ENCODE peak calls at places on chromosome 16, in six cellular contexts. U is HL-60, T is lung, D is right cardiac atrium, H is HAP-1, L is choroid plexus epithelial cell. C is an unnamed sample.

GRCh38 chr16:17034477-17035252 is 436.1 kb downstream of the XYLT1 start:
- DNase-seq in U (no peak), T (no peak), D (no peak), H (no peak), L (no peak), C (no peak)

GRCh38 chr16:48101069-48101674 is 54.6 kb downstream of the ABCC12 start:
- DNase-seq in U (no peak), T (no peak), D (no peak), H (no peak), L (no peak), C (no peak)

GRCh38 chr16:79158337-79158736 is 442.2 kb downstream of the MAF start:
- DNase-seq in U (no peak), T (no peak), D (no peak), H (no peak), L (no peak), C (no peak)

GRCh38 chr16:82157836-82158235 is 12.2 kb downstream of the MPHOSPH6 start:
- DNase-seq in U (no peak), T (no peak), D (no peak), H (no peak), L (peak; percentile 8), C (no peak)

GRCh38 chr16:986925-987581 is 5.5 kb downstream of the SOX8 start:
- DNase-seq in U (no peak), T (no peak), D (no peak), H (no peak), L (no peak), C (no peak)

GRCh38 chr16:87707097-87707496 is 58.7 kb downstream of the KLHDC4 start:
- DNase-seq in U (no peak), T (no peak), D (peak; percentile 46), H (no peak), L (no peak), C (no peak)

GRCh38 chr16:62068747-62069146 is 32.5 kb upstream of the CDH8 start:
- DNase-seq in U (no peak), T (no peak), D (no peak), H (peak; percentile 21), L (no peak), C (peak; percentile 16)

GRCh38 chr16:30183961-30184429 is 593 bp downstream of the CORO1A start:
- DNase-seq in U (peak; percentile 92), T (peak; percentile 57), D (peak; percentile 64), H (no peak), L (no peak), C (no peak)

GRCh38 chr16:27549857-27550581 is at the start of the genes GTF3C1 and KATNIP:
- DNase-seq in U (peak; percentile 99), T (peak; percentile 100), D (peak; percentile 100), H (peak; percentile 91), L (peak; percentile 99), C (peak; percentile 96)

GRCh38 chr16:81432899-81433560 is 11.6 kb upstream of the CMIP start:
- DNase-seq in U (peak; percentile 52), T (no peak), D (no peak), H (no peak), L (no peak), C (no peak)

GRCh38 chr16:23324727-23325126 is 22.6 kb downstream of the SCNN1B start:
- DNase-seq in U (no peak), T (peak; percentile 93), D (peak; percentile 60), H (no peak), L (no peak), C (peak; percentile 95)

GRCh38 chr16:85395207-85395912 is 217.8 kb upstream of the GSE1 start:
- DNase-seq in U (no peak), T (peak; percentile 77), D (peak; percentile 92), H (peak; percentile 57), L (peak; percentile 93), C (peak; percentile 90)

GRCh38 chr16:27313422-27314160 is at the start of gene IL4R:
- DNase-seq in U (peak; percentile 42), T (peak; percentile 89), D (peak; percentile 94), H (no peak), L (peak; percentile 88), C (peak; percentile 48)

GRCh38 chr16:78045865-78046581 is 23.7 kb downstream of the CLEC3A start:
- DNase-seq in U (peak; percentile 18), T (peak; percentile 70), D (peak; percentile 90), H (peak; percentile 19), L (peak; percentile 67), C (peak; percentile 31)

GRCh38 chr16:22352119-22352518 is 22.3 kb downstream of the CDR2 start:
- DNase-seq in U (no peak), T (no peak), D (no peak), H (no peak), L (no peak), C (no peak)

GRCh38 chr16:86476956-86477530 is 33.3 kb upstream of the FOXF1 start:
- DNase-seq in U (no peak), T (no peak), D (no peak), H (no peak), L (no peak), C (no peak)

GRCh38 chr16:17173134-17173729 is 297.5 kb downstream of the XYLT1 start:
- DNase-seq in U (peak; percentile 97), T (peak; percentile 60), D (no peak), H (no peak), L (peak; percentile 1), C (no peak)

GRCh38 chr16:3963203-3963602 is 82.7 kb upstream of the CREBBP start:
- DNase-seq in U (no peak), T (no peak), D (peak; percentile 76), H (no peak), L (no peak), C (no peak)

GRCh38 chr16:53949716-53950410 is 245.9 kb downstream of the FTO start:
- DNase-seq in U (no peak), T (no peak), D (no peak), H (no peak), L (peak; percentile 14), C (no peak)

GRCh38 chr16:24978370-24978914 is 36.7 kb downstream of the ARHGAP17 start:
- DNase-seq in U (no peak), T (no peak), D (no peak), H (no peak), L (peak; percentile 31), C (no peak)

GRCh38 chr16:67917852-67918236 is 13.8 kb downstream of the CTRL start:
- DNase-seq in U (no peak), T (no peak), D (no peak), H (no peak), L (peak; percentile 76), C (peak; percentile 87)

GRCh38 chr16:64392456-64392855 is 729.4 kb downstream of the CDH11 start:
- DNase-seq in U (no peak), T (no peak), D (no peak), H (no peak), L (no peak), C (no peak)

GRCh38 chr16:26742040-26742439 is 324.7 kb upstream of the C16orf82 start:
- DNase-seq in U (no peak), T (no peak), D (no peak), H (no peak), L (no peak), C (no peak)

GRCh38 chr16:24540575-24541240 is 1.3 kb downstream of the RBBP6 start:
- DNase-seq in U (peak; percentile 29), T (no peak), D (no peak), H (peak; percentile 34), L (peak; percentile 36), C (peak; percentile 21)

GRCh38 chr16:3945751-3946603 is 65.5 kb upstream of the CREBBP start:
- DNase-seq in U (no peak), T (peak; percentile 82), D (no peak), H (peak; percentile 76), L (peak; percentile 99), C (peak; percentile 91)

DNA sequence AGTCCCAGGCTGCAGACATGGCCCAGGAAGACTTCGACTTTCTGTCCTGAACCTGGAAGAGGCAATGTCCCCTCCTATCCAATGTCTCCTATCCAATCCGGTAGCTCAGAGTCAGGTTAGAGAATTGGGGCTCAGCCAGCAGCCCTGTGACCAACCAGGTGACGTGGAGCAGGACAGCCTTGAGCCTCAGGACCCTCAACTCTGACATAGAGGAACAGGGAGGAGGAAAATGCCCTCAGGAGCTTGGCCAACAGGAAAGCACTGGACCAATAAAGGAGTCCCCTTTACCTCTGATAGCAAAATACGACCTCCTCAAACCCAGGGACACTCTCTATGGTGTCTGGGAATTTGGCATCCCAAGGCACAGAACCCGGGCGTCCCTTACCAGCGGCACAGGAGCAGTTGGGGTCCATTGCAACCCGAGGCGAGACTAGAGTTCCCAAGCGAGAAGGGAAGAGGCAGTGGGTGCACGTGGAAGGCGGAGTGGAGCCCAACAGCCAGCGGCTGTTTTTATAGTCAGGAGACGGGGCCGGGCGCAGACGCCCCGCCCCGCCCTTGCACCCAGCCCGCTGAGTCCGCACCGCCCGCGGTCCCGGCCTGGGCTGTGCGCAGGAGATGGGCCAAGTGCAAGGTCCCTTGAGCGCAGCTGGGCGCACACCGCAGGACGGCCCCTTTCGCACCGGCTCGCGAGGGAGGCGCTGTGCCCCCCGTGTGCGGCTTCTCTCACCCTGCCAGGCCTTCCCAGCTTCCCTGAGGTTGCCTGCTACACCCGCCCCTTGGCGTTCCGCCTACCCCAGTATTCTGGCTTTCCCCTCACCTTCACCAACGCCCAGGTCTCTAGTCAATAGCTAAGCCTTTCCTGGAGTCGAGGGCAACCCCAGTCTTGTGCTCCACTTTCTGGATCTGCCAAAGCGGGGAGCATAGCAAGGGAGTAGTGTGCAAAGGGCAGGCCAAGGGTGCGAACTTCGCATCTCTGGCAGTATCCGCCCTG is at the start of gene MT1G:
- DNase-seq in U (peak; percentile 42), T (peak; percentile 58), D (peak; percentile 77), H (no peak), L (peak; percentile 50), C (no peak)
- H3K4me3 ChIP-seq in U (peak within 1 kb of the TSS; percentile 33), T (no peak within 1 kb of the TSS), D (no peak within 1 kb of the TSS), H (no peak within 1 kb of the TSS), L (no peak within 1 kb of the TSS), C (no peak within 1 kb of the TSS)

GRCh38 chr16:70751593-70751992 is 49.4 kb downstream of the VAC14 start:
- DNase-seq in U (no peak), T (no peak), D (peak; percentile 65), H (no peak), L (no peak), C (no peak)
- H3K4me3 ChIP-seq in U (no peak overlapping the region), T (no peak overlapping the region), D (no peak overlapping the region), H (no peak overlapping the region), L (no peak overlapping the region), C (no peak overlapping the region)

GRCh38 chr16:66408181-66409048 is 18.7 kb upstream of the BEAN1 start:
- DNase-seq in U (peak; percentile 45), T (no peak), D (no peak), H (no peak), L (peak; percentile 88), C (peak; percentile 80)
- H3K4me3 ChIP-seq in U (no peak overlapping the region), T (no peak overlapping the region), D (no peak overlapping the region), H (no peak overlapping the region), L (peak overlapping the region; percentile 20), C (peak overlapping the region; percentile 57)

DNA sequence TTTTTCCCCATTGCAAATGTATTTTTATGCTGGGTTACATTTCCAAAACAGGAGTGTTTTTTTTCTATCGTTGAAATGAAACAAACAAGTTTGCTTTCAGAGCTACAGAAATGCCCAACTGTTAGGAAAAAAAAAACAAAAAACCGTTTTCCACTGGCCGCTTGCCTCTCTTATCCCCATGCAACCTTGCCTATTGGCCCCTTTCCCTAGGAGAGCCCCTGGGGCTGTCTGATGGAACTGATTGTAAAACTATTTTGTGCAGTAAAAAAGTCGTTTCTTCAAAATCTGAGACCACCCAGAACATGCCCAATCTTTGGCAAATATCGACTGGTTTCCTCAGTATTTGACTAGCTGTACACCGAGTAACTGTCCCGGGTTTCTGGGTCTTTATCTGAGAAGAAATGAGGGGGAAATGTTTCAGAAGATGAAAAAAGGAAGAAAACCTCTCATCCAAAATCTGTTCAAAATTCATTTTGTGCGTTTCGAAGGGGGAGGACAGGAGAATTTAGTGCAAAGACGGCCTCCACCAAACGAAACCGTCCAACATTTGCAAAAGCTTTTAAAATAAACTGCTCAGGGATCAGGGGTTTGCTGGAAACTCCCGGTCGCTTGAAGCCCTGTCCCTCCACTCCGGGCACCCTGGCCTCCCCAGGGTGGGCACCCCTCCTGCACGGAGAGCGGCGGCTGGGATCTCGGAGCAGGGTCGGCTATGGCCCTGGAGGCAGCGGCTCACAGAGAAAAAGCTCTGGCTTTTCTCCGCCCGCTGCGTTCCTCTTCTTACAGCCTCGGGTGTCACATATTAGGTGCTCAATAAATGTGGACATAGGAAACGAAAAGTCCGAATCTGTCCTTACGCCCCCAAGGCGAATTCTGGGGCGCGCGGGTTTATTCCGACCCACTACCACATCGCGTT is 1.0 kb upstream of the GNAO1 start:
- DNase-seq in U (no peak), T (no peak), D (peak; percentile 63), H (no peak), L (peak; percentile 5), C (no peak)
- H3K4me3 ChIP-seq in U (peak overlapping the region; percentile 63), T (peak overlapping the region; percentile 35), D (peak overlapping the region; percentile 82), H (peak overlapping the region; percentile 41), L (peak overlapping the region; percentile 48), C (no peak overlapping the region)

C was measured in PC-3.